ENCODE peak calls at places on chromosomes 11 and 22, in ten cellular contexts. One of them, this sample, is unnamed.

GRCh38 chr11:60902625-60903024 is 3.8 kb downstream of the PRPF19 start:
- DNase-seq in NCI-H187: no peak
- DNase-seq in germinal center: no peak
- DNase-seq in GM13977: no peak
- DNase-seq in stimulated activated CD8-positive, alpha-beta memory T cell treated with anti-CD3 and anti-CD28 coated beads, Interleukin-15, amount 100 ng/mL, for 1 hour: no peak
- DNase-seq in HEK293T: no peak
- DNase-seq in fibroblast of villous mesenchyme: no peak
- DNase-seq in ovary: no peak
- DNase-seq in astrocyte of the spinal cord: no peak
- DNase-seq in omental fat pad: no peak
- DNase-seq in this sample: no peak

GRCh38 chr11:6315811-6316425 is 4.4 kb downstream of the CAVIN3 start:
- DNase-seq in NCI-H187: peak
- DNase-seq in germinal center: peak
- DNase-seq in GM13977: peak
- DNase-seq in stimulated activated CD8-positive, alpha-beta memory T cell treated with anti-CD3 and anti-CD28 coated beads, Interleukin-15, amount 100 ng/mL, for 1 hour: no peak
- DNase-seq in HEK293T: peak
- DNase-seq in fibroblast of villous mesenchyme: peak
- DNase-seq in ovary: peak
- DNase-seq in astrocyte of the spinal cord: peak
- DNase-seq in omental fat pad: peak
- DNase-seq in this sample: no peak

GRCh38 chr11:108589136-108589535 is 4.4 kb downstream of the EXPH5 start:
- DNase-seq in NCI-H187: no peak
- DNase-seq in germinal center: no peak
- DNase-seq in GM13977: no peak
- DNase-seq in stimulated activated CD8-positive, alpha-beta memory T cell treated with anti-CD3 and anti-CD28 coated beads, Interleukin-15, amount 100 ng/mL, for 1 hour: no peak
- DNase-seq in HEK293T: no peak
- DNase-seq in fibroblast of villous mesenchyme: no peak
- DNase-seq in ovary: no peak
- DNase-seq in astrocyte of the spinal cord: no peak
- DNase-seq in omental fat pad: no peak
- DNase-seq in this sample: no peak

GRCh38 chr11:61488651-61489291 is 19.8 kb upstream of the LRRC10B start:
- DNase-seq in NCI-H187: no peak
- DNase-seq in germinal center: no peak
- DNase-seq in GM13977: no peak
- DNase-seq in stimulated activated CD8-positive, alpha-beta memory T cell treated with anti-CD3 and anti-CD28 coated beads, Interleukin-15, amount 100 ng/mL, for 1 hour: no peak
- DNase-seq in HEK293T: no peak
- DNase-seq in fibroblast of villous mesenchyme: peak
- DNase-seq in ovary: peak
- DNase-seq in astrocyte of the spinal cord: no peak
- DNase-seq in omental fat pad: no peak
- DNase-seq in this sample: no peak

GRCh38 chr11:6988506-6988905 is 31.6 kb downstream of the ZNF214 start:
- DNase-seq in NCI-H187: no peak
- DNase-seq in germinal center: no peak
- DNase-seq in GM13977: no peak
- DNase-seq in stimulated activated CD8-positive, alpha-beta memory T cell treated with anti-CD3 and anti-CD28 coated beads, Interleukin-15, amount 100 ng/mL, for 1 hour: no peak
- DNase-seq in HEK293T: no peak
- DNase-seq in fibroblast of villous mesenchyme: no peak
- DNase-seq in ovary: no peak
- DNase-seq in astrocyte of the spinal cord: peak
- DNase-seq in omental fat pad: no peak
- DNase-seq in this sample: no peak

GRCh38 chr22:47249370-47249928 is 487.0 kb downstream of the TBC1D22A start:
- DNase-seq in NCI-H187: no peak
- DNase-seq in germinal center: no peak
- DNase-seq in GM13977: no peak
- DNase-seq in stimulated activated CD8-positive, alpha-beta memory T cell treated with anti-CD3 and anti-CD28 coated beads, Interleukin-15, amount 100 ng/mL, for 1 hour: no peak
- DNase-seq in HEK293T: no peak
- DNase-seq in fibroblast of villous mesenchyme: no peak
- DNase-seq in ovary: no peak
- DNase-seq in astrocyte of the spinal cord: no peak
- DNase-seq in omental fat pad: no peak
- DNase-seq in this sample: no peak

GRCh38 chr11:26974068-26974790 is 19.7 kb upstream of the FIBIN start:
- DNase-seq in NCI-H187: no peak
- DNase-seq in germinal center: no peak
- DNase-seq in GM13977: no peak
- DNase-seq in stimulated activated CD8-positive, alpha-beta memory T cell treated with anti-CD3 and anti-CD28 coated beads, Interleukin-15, amount 100 ng/mL, for 1 hour: no peak
- DNase-seq in HEK293T: no peak
- DNase-seq in fibroblast of villous mesenchyme: peak
- DNase-seq in ovary: no peak
- DNase-seq in astrocyte of the spinal cord: peak
- DNase-seq in omental fat pad: no peak
- DNase-seq in this sample: no peak

GRCh38 chr11:122097419-122098001 is 18.5 kb downstream of the BLID start:
- DNase-seq in NCI-H187: peak
- DNase-seq in germinal center: no peak
- DNase-seq in GM13977: no peak
- DNase-seq in stimulated activated CD8-positive, alpha-beta memory T cell treated with anti-CD3 and anti-CD28 coated beads, Interleukin-15, amount 100 ng/mL, for 1 hour: no peak
- DNase-seq in HEK293T: no peak
- DNase-seq in fibroblast of villous mesenchyme: peak
- DNase-seq in ovary: no peak
- DNase-seq in astrocyte of the spinal cord: peak
- DNase-seq in omental fat pad: no peak
- DNase-seq in this sample: no peak

GRCh38 chr22:36325163-36326031 is 62.4 kb downstream of the MYH9 start:
- DNase-seq in NCI-H187: no peak
- DNase-seq in germinal center: no peak
- DNase-seq in GM13977: no peak
- DNase-seq in stimulated activated CD8-positive, alpha-beta memory T cell treated with anti-CD3 and anti-CD28 coated beads, Interleukin-15, amount 100 ng/mL, for 1 hour: no peak
- DNase-seq in HEK293T: no peak
- DNase-seq in fibroblast of villous mesenchyme: peak
- DNase-seq in ovary: no peak
- DNase-seq in astrocyte of the spinal cord: peak
- DNase-seq in omental fat pad: no peak
- DNase-seq in this sample: no peak